ENCODE peak calls at places on chromosomes 13 and 19, in eight cellular contexts. Z is Caco-2; B is fibroblast of lung; W is cardiac fibroblast; T is heart left ventricle; I is GM06990; S is cardiac muscle cell; Q is CD8-positive, alpha-beta T cell. F is an unnamed sample.

GRCh38 chr19:2034729-2035589 is 16.1 kb downstream of the MKNK2 start:
- DNase-seq in B (peak), I (peak), Q (peak), T (peak), W (peak), Z (peak), S (peak), F (no peak)

GRCh38 chr13:35699805-35700204 is 223.3 kb upstream of the MAB21L1 start:
- DNase-seq in T (no peak), Q (no peak), Z (no peak), S (peak), B (peak), W (peak), I (no peak), F (peak)

GRCh38 chr13:79810018-79810417 is 329.1 kb downstream of the NDFIP2 start:
- DNase-seq in Z (no peak), B (no peak), W (no peak), S (no peak), I (no peak), Q (no peak), T (no peak), F (no peak)

GRCh38 chr13:42035905-42036521 is 12.4 kb upstream of the DGKH start:
- DNase-seq in S (no peak), T (no peak), Q (no peak), B (no peak), Z (no peak), I (no peak), W (no peak), F (no peak)

GRCh38 chr19:12194827-12195500 is 32.1 kb downstream of the ZNF136 start:
- DNase-seq in Z (no peak), S (peak), T (peak), W (peak), Q (peak), I (peak), B (peak), F (peak)

GRCh38 chr19:41877490-41877876 is 404 bp downstream of the CD79A start:
- DNase-seq in T (no peak), W (no peak), I (no peak), Q (no peak), S (no peak), B (no peak), Z (no peak), F (no peak)

GRCh38 chr13:76687467-76687866 is 198.7 kb downstream of the KCTD12 start:
- DNase-seq in Z (no peak), I (no peak), Q (no peak), B (no peak), T (no peak), S (no peak), W (no peak), F (no peak)

GRCh38 chr13:73984949-73985691 is 149.1 kb downstream of the KLF12 start:
- DNase-seq in Z (no peak), B (no peak), I (no peak), W (peak), T (peak), S (peak), Q (peak), F (no peak)

GRCh38 chr19:19463348-19464117 is 51.8 kb downstream of the TSSK6 start:
- DNase-seq in S (peak), I (no peak), T (peak), W (peak), Q (no peak), Z (no peak), B (peak), F (peak)

GRCh38 chr13:68358218-68358817 is 1128.2 kb upstream of the PCDH9 start:
- DNase-seq in I (no peak), Q (no peak), Z (no peak), W (no peak), S (no peak), B (no peak), T (no peak), F (peak)

GRCh38 chr19:15540435-15540834 is 32.1 kb downstream of the CYP4F22 start:
- DNase-seq in S (no peak), T (no peak), B (no peak), Q (no peak), Z (no peak), I (no peak), W (no peak), F (no peak)

GRCh38 chr13:33639158-33639557 is 178.8 kb upstream of the RFC3 start:
- DNase-seq in S (peak), T (peak), Z (peak), Q (no peak), W (peak), B (peak), I (no peak), F (no peak)

GRCh38 chr19:36986601-36987000 is 70.5 kb downstream of the ZNF568 start:
- DNase-seq in W (no peak), S (no peak), Z (no peak), Q (no peak), B (no peak), I (no peak), T (no peak), F (no peak)

GRCh38 chr13:108263961-108264360 is 5.6 kb upstream of the TNFSF13B start:
- DNase-seq in T (no peak), Q (no peak), S (no peak), I (no peak), W (no peak), Z (no peak), B (no peak), F (no peak)

GRCh38 chr19:32339988-32340874 is 5.2 kb upstream of the ZNF507 start:
- DNase-seq in S (peak), B (peak), W (peak), T (peak), I (no peak), Z (peak), Q (peak), F (peak)

GRCh38 chr13:104281910-104282309 is 1215.7 kb upstream of the SLC10A2 start:
- DNase-seq in T (no peak), Z (no peak), Q (no peak), B (no peak), I (no peak), S (peak), W (peak), F (no peak)

GRCh38 chr13:31793246-31793645 is 53.9 kb downstream of the RXFP2 start:
- DNase-seq in W (peak), B (peak), T (no peak), Z (no peak), Q (no peak), I (no peak), S (no peak), F (peak)

GRCh38 chr19:1255186-1256161 is 7.1 kb downstream of the MIDN start:
- DNase-seq in Q (no peak), S (no peak), T (peak), I (no peak), B (no peak), Z (no peak), W (no peak), F (no peak)

GRCh38 chr13:47159853-47160550 is 263.1 kb upstream of the HTR2A start:
- DNase-seq in S (no peak), T (no peak), Z (no peak), I (no peak), Q (no peak), B (no peak), W (no peak), F (no peak)

GRCh38 chr13:113548171-113548641 is 36.3 kb upstream of the TFDP1 start:
- DNase-seq in T (no peak), S (peak), I (no peak), Q (no peak), Z (no peak), W (no peak), B (no peak), F (peak)

GRCh38 chr13:30337061-30337601 is 29.8 kb upstream of the KATNAL1 start:
- DNase-seq in T (no peak), W (no peak), B (no peak), Q (no peak), Z (no peak), I (no peak), S (no peak), F (no peak)

GRCh38 chr13:51585234-51585672 is 991 bp downstream of the WDFY2 start:
- DNase-seq in Q (no peak), S (peak), Z (no peak), W (peak), I (no peak), T (no peak), B (peak), F (peak)

GRCh38 chr19:48433337-48433736 is 12.4 kb upstream of the GRWD1 start:
- DNase-seq in I (no peak), S (no peak), Z (no peak), T (no peak), Q (no peak), W (no peak), B (no peak), F (no peak)

GRCh38 chr19:10111405-10111811 is at the start of gene P2RY11:
- DNase-seq in Z (no peak), S (no peak), W (no peak), T (no peak), B (no peak), I (peak), Q (peak), F (no peak)

GRCh38 chr13:20127563-20128458 is 33.0 kb downstream of the GJA3 start:
- DNase-seq in S (peak), T (peak), B (peak), Q (peak), I (peak), Z (peak), W (peak), F (peak)

GRCh38 chr13:95288899-95289500 is 12.3 kb downstream of the ABCC4 start:
- DNase-seq in S (no peak), B (no peak), Z (no peak), W (no peak), I (no peak), Q (no peak), T (no peak), F (no peak)

GRCh38 chr13:33524086-33524485 is 238.5 kb upstream of the STARD13 start:
- DNase-seq in Q (no peak), I (no peak), B (peak), S (peak), Z (no peak), W (peak), T (no peak), F (peak)

GRCh38 chr13:37791699-37792098 is 77.9 kb downstream of the TRPC4 start:
- DNase-seq in W (peak), T (no peak), S (peak), I (no peak), Q (no peak), B (no peak), Z (no peak), F (no peak)

GRCh38 chr19:15307169-15307568 is 25.2 kb downstream of the BRD4 start:
- DNase-seq in S (no peak), I (no peak), Q (no peak), Z (no peak), T (no peak), B (no peak), W (no peak), F (no peak)

GRCh38 chr13:82070411-82070810 is 1729.5 kb upstream of the SPRY2 start:
- DNase-seq in Q (no peak), W (no peak), Z (no peak), T (no peak), I (no peak), B (no peak), S (no peak), F (no peak)

GRCh38 chr19:57992841-57993240 is 9.8 kb downstream of the ZNF606 start:
- DNase-seq in B (no peak), Q (no peak), Z (no peak), W (no peak), I (no peak), T (no peak), S (no peak), F (no peak)
- TF ChIP-seq CTCF in B (no peak), Q (no peak), Z (no peak), W (no peak), I (no peak), T (no peak), S (no peak), F (no peak)

GRCh38 chr19:4600893-4601292 is 38.4 kb upstream of the TNFAIP8L1 start:
- DNase-seq in T (no peak), S (no peak), Q (no peak), W (no peak), I (no peak), Z (no peak), B (no peak), F (no peak)

GRCh38 chr19:4597975-4598671 is 38.6 kb upstream of the SEMA6B start:
- DNase-seq in B (no peak), Z (peak), W (peak), I (peak), T (no peak), S (peak), Q (peak), F (no peak)

GRCh38 chr19:4600082-4600481 is 39.2 kb upstream of the TNFAIP8L1 start:
- DNase-seq in T (no peak), Q (no peak), B (no peak), S (no peak), I (no peak), W (no peak), Z (no peak), F (no peak)

GRCh38 chr19:4597278-4597974 is 37.9 kb upstream of the SEMA6B start:
- DNase-seq in S (no peak), Q (peak), B (no peak), T (no peak), W (no peak), Z (no peak), I (no peak), F (no peak)

DNA sequence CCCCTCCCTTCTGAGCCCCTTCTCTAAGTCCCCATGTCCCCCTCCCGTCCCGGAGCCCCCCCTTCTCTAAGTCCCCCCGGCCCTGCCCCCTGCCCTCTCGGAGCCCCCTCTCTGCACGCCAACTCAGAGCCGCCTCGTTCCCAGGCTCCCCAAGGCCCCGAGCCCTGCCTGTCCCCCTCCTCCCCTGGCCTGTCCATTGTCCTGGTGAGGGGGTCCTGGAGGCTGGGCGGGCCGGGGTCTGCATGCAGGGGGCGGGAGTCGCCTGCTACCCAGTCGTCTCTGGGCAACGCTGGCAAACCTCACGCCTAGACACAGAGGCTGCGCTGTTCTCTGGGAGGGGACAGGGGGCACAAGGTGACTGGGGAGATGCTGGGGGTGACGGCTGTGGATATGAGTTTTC is 39.2 kb upstream of the SEMA6B start:
- DNase-seq in W (no peak), S (no peak), I (no peak), Q (no peak), T (no peak), Z (no peak), B (no peak), F (no peak)
- H3K4me3 ChIP-seq in W (no peak), S (peak), I (peak), Q (no peak), T (no peak), Z (peak), B (no peak), F (no peak)

GRCh38 chr13:110546933-110547332 is 14.6 kb downstream of the RAB20 start:
- DNase-seq in Z (no peak), I (no peak), S (peak), T (peak), Q (no peak), B (peak), W (peak), F (peak)
- TF ChIP-seq CTCF in Z (no peak), I (no peak), S (no peak), T (no peak), Q (no peak), B (no peak), W (no peak), F (no peak)

GRCh38 chr19:13398780-13399726 is 107.2 kb downstream of the CACNA1A start:
- DNase-seq in T (peak), Q (no peak), B (peak), I (no peak), S (peak), W (peak), Z (no peak), F (peak)
- H3K4me3 ChIP-seq in T (no peak), Q (no peak), B (peak), I (no peak), S (no peak), W (no peak), Z (no peak), F (no peak)

DNA sequence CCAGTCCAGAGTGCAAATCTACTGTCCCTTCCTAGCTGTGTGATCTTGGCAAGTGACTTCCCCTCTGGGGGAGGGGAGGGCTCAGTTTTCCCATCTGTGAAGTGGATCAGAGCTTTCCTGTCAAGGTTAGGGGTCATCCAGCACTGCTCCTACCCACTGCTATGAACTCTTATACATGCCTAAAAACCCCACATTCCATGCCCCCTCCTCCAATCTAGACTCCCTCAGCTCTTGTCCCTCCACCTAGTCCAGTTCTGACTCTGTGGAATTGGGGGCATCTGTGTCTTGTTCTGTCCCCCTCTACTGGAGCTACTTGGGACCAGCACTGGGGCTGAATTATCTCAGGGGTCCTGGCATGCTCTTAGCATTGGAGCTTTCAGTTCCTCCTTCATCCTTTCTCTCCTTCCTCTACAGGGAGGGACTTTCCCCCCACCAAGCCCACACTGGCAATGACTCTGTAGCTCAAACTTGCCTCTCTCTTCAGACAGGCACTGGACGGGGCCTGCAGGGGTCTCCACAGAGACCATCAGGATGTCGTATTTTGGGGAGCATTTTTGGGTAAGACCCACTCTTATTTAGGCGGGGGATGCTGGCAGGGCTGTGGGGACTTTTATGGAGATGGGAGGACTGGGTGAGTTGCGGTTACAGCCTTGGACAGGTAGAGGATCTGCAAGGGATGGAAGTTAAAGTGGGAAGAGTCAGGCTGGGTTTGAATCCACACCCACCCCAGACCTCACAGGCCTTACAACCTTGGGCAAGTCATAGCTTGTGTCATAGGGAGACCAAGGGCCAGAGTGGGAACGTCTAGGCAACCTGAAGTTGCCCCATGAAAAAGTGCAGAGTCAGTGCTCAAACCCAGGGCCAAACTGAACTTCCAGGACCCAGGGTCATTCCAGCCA is 3.6 kb downstream of the FCHO1 start:
- DNase-seq in I (peak), B (no peak), S (no peak), T (no peak), W (no peak), Z (no peak), Q (no peak), F (no peak)
- TF ChIP-seq CTCF in I (peak), B (no peak), S (no peak), T (no peak), W (no peak), Z (no peak), Q (no peak), F (no peak)

DNA sequence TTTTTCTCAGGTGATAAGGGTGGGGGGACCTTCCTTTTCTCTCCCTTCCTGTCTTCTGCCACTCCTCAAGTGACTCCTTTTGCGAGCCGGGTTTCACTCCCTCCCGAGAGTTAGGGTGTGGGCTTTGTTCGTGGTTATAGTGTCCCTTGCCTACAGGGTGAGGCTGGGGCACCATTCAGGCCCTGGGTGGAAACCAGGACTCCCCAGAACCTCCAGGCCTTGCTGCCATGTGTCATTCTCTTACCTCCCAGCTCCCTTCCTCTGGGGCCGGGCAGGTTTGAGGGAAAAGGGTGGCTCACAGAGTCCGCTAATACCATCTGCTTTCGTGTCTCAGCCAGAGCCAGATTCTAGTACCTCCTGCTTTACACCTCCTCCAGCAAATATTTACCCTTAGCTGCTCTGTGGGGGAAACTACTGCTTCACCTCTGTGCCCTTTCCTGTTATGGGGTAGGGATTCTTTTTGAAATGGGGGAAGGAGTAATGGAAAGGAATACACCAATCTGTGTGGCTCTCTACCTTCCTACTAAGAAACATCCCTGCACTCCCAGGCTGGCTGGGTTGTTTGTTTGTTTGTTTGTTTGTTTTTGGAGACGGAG is 2.8 kb downstream of the ACTN4 start:
- DNase-seq in B (no peak), W (no peak), Q (no peak), I (no peak), Z (no peak), T (no peak), S (no peak), F (no peak)
- H3K4me3 ChIP-seq in B (peak), W (peak), Q (no peak), I (no peak), Z (peak), T (peak), S (peak), F (peak)

DNA sequence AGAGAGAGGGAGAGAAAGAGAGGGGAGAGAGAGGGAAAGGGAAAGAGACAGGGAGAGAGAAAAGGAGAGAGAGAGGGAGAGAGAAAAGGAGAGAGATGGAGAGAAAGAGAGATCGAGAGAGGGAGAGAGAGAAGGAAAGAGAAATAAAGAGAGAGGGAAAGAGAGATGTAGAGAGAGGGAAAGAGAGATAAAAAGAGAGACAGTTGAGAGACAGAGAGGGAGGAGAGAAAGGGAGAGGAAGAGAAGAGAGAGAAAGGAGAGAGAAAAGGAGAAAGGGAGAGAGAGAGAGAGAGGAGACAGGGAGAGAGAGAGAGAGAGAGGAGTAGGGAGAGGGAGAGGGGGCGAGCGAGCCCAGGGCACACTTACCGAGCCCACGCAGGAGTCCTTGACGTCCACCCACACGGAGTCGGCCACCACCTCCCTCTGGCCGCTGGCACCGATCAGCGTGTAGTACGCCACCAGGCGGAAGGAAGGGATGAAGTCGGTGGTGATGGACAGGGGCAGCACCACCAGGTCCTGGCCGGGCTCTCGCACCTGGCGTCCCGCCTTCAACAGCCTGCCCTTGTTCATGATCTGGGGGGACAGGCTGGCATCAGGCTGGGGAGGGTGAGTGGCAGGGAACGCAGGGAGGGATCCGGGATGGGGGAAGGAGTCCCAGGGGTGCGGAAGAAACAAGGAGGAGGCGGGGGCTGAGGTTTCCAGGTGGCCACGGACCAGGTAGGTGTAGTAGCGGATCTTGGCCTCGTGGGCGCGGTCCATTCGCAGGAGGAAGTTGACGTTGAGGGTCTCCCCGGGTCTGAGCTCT is 10.0 kb downstream of the C3 start:
- DNase-seq in B (no peak), T (no peak), W (no peak), Z (no peak), Q (no peak), S (no peak), I (no peak), F (no peak)
- TF ChIP-seq CTCF in B (no peak), T (no peak), W (no peak), Z (no peak), Q (no peak), S (no peak), I (peak), F (no peak)

GRCh38 chr13:110628952-110629701 is 13.8 kb downstream of the NAXD start:
- DNase-seq in Z (no peak), Q (no peak), T (no peak), I (no peak), B (no peak), S (peak), W (no peak), F (no peak)
- H3K4me3 ChIP-seq in Z (no peak), Q (no peak), T (no peak), I (no peak), B (no peak), S (no peak), W (no peak), F (no peak)

F was measured in astrocyte of the spinal cord.